ENCODE peak calls at places on chromosomes 3 and 15, in five cellular contexts. N is ovary, I is ascending aorta, M is endodermal cell, H is neural progenitor cell. C is an unnamed sample.

GRCh38 chr3:1892459-1892858 is 206.2 kb upstream of the CNTN4 start:
- DNase-seq in N (no peak), I (no peak), M (no peak), H (no peak), C (no peak)

GRCh38 chr15:38614621-38615020 is 50.0 kb upstream of the RASGRP1 start:
- DNase-seq in N (no peak), I (no peak), M (no peak), H (no peak), C (no peak)

GRCh38 chr3:162138509-162138908 is 641.9 kb downstream of the OTOL1 start:
- DNase-seq in N (no peak), I (no peak), M (no peak), H (no peak), C (peak; percentile 32)

GRCh38 chr3:142348460-142348859 is 99.4 kb downstream of the XRN1 start:
- DNase-seq in N (no peak), I (no peak), M (no peak), H (no peak), C (no peak)

GRCh38 chr3:141235661-141236171 is 4.1 kb downstream of the PXYLP1 start:
- DNase-seq in N (no peak), I (no peak), M (no peak), H (no peak), C (no peak)

GRCh38 chr15:29276366-29276765 is 6.7 kb upstream of the NSMCE3 start:
- DNase-seq in N (no peak), I (no peak), M (no peak), H (no peak), C (no peak)

GRCh38 chr15:76376816-76377215 is 40.2 kb downstream of the ISL2 start:
- DNase-seq in N (no peak), I (no peak), M (no peak), H (no peak), C (no peak)

GRCh38 chr3:98171066-98171465 is 4.6 kb downstream of the OR5H15 start:
- DNase-seq in N (no peak), I (no peak), M (no peak), H (no peak), C (no peak)

GRCh38 chr3:107911337-107912000 is 179.4 kb downstream of the CD47 start:
- DNase-seq in N (no peak), I (no peak), M (no peak), H (no peak), C (no peak)

GRCh38 chr3:7385635-7386034 is 524.7 kb downstream of the GRM7 start:
- DNase-seq in N (no peak), I (no peak), M (no peak), H (no peak), C (no peak)

DNA sequence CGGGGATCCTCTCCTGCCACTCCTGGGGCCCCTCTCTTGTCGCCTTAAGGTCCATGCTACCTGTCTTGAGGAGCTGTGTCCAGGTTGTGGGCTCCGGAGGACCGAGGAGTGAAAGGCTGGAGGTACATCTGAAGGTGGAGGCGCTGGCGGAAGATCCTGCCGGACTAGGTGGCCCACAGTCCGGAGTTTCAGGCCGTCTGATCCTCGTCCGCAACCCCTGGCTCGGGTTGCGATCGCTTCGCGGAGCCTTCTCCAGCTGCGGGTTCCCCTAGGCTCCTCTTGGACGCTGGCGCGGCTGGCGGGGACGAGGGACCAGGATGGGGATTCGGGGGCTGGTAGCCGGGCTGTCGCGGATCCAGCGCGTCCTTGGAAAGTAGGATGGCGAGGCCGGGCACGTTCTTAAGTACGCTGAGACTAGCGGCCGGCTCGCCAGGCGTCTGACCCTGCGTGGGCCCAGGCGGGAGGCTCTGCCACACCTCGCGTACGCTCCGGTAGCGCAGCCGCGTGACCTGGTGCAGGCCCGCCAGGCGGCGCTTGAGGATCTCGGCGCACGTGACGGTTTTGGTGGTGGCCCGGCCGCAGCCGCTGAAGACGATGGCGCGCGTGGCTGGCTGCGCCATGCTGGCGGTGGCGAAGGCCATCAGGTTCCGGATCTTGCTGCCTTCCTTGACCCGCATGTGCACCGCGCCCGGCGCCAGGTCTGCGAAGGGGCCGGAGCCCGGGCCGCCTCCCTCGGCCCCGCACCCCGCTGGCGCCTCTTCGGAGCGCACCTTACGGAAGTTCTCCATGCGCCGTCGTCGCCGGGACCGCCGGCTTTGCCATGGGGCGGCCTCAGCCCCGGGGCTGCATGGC is 550 bp downstream of the RPP25 start:
- DNase-seq in N (peak; percentile 81), I (no peak), M (peak; percentile 86), H (peak; percentile 86), C (peak; percentile 80)
- TF ChIP-seq CTCF in N (peak; percentile 74), I (peak; percentile 52), M (peak; percentile 66), H (peak; percentile 55), C (peak; percentile 51)

DNA sequence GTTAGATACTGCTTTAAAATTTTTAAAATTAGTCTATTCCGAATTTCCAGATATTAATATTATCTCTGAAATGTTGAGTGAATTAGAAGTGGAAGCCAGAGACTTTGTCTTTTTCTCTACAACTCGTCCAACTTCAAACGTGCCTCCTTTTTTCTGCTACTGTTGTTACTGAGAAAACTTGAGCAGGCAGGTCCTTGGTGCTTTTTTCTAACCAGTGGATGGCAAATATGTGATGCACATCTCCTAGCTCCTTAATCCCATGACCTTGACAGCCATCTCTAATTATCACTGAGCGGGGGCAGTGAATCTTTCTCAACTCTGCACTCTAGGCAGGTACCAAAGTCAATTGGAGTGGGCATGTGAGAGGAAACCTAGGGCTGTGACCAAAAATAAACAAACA is 50.7 kb downstream of the FNDC3B start:
- DNase-seq in N (no peak), I (no peak), M (no peak), H (no peak), C (no peak)
- H3K4me1 ChIP-seq in N (peaks cover 9% of the 10 kb centered on the region), I (peaks cover 20% of the 10 kb centered on the region), M (peaks cover 2% of the 10 kb centered on the region), H (no peaks in the 10 kb centered on the region), C (peaks cover 62% of the 10 kb centered on the region)

GRCh38 chr15:40871749-40872617 is 2.1 kb downstream of the RHOV start:
- DNase-seq in N (no peak), I (no peak), M (peak; percentile 90), H (no peak), C (no peak)
- TF ChIP-seq CTCF in N (no peak), I (no peak), M (no peak), H (no peak), C (no peak)

GRCh38 chr3:34020221-34020620 is 221.8 kb downstream of the PDCD6IP start:
- DNase-seq in N (no peak), I (no peak), M (no peak), H (no peak), C (no peak)

GRCh38 chr3:34019158-34019557 is 220.7 kb downstream of the PDCD6IP start:
- DNase-seq in N (no peak), I (no peak), M (no peak), H (no peak), C (no peak)

GRCh38 chr3:34024447-34025240 is 226.2 kb downstream of the PDCD6IP start:
- DNase-seq in N (no peak), I (no peak), M (no peak), H (no peak), C (no peak)

GRCh38 chr3:34020761-34021635 is 222.6 kb downstream of the PDCD6IP start:
- DNase-seq in N (no peak), I (no peak), M (no peak), H (no peak), C (no peak)

DNA sequence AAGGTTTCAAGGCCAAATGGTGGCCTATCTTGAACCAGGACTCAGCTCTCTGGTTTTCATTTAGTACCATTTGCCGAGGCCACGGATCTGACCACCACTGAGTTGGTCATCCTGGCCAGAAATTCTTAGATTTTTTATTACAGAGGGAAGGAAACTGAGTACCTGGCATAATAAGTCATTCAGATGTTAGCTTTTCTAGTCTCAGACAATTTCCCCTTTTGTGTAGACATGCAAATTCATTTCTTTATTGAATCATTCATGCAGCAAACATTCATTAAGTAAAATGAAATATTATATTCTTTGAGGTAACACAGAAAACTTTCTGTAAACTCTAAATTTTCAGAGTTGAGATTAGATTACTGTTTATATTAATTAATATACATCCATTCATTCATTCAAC is 223.7 kb downstream of the PDCD6IP start:
- DNase-seq in N (no peak), I (no peak), M (no peak), H (no peak), C (no peak)
- H3K4me1 ChIP-seq in N (no peaks in the 10 kb centered on the region), I (no peaks in the 10 kb centered on the region), M (peaks cover 18% of the 10 kb centered on the region), H (no peaks in the 10 kb centered on the region), C (no peaks in the 10 kb centered on the region)

GRCh38 chr15:45378149-45378912 is at the start of gene GATM:
- DNase-seq in N (peak; percentile 85), I (peak; percentile 43), M (peak; percentile 91), H (peak; percentile 90), C (peak; percentile 74)
- TF ChIP-seq CTCF in N (peak; percentile 69), I (peak; percentile 49), M (peak; percentile 69), H (peak; percentile 47), C (peak; percentile 51)

GRCh38 chr3:171883257-171883892 is 40.2 kb downstream of the TMEM212 start:
- DNase-seq in N (no peak), I (no peak), M (no peak), H (no peak), C (no peak)
- H3K4me1 ChIP-seq in N (peaks cover 4% of the 10 kb centered on the region), I (peaks cover 6% of the 10 kb centered on the region), M (no peaks in the 10 kb centered on the region), H (peaks cover 31% of the 10 kb centered on the region), C (no peaks in the 10 kb centered on the region)

GRCh38 chr3:157541506-157542236 is 38.5 kb upstream of the VEPH1 start:
- DNase-seq in N (no peak), I (no peak), M (no peak), H (no peak), C (no peak)
- TF ChIP-seq CTCF in N (no peak), I (no peak), M (no peak), H (no peak), C (no peak)

DNA sequence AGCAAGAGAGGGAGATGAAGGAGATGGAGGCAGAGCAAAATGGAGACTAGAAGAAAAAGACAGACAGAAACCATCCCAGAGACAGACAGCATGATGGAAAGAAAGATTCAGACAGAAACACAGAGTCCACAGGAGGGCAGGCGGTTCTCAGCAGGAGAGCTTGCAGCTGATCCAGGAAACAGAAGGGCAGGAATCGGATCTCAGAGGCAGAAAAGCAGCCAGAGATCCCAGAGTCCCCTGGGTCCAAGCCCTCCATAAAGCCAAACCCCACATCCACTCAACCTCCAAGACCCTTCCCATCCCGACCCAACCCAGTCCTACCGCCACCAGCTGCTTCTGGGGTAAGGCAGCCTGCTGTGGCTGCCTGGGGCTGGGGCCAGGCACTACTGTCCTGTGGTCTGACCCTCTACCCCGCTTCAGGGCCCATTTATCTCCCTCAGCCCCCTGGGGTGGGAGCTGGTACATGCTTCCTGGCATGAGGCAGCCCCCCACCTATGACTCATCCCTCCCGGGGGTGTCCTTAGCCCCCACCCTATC is at the start of gene UCN2:
- DNase-seq in N (no peak), I (no peak), M (peak; percentile 55), H (no peak), C (no peak)
- H3K4me1 ChIP-seq in N (peaks cover 7% of the 10 kb centered on the region), I (peaks cover 21% of the 10 kb centered on the region), M (peaks cover 5% of the 10 kb centered on the region), H (peaks cover 33% of the 10 kb centered on the region), C (peaks cover 28% of the 10 kb centered on the region)

DNA sequence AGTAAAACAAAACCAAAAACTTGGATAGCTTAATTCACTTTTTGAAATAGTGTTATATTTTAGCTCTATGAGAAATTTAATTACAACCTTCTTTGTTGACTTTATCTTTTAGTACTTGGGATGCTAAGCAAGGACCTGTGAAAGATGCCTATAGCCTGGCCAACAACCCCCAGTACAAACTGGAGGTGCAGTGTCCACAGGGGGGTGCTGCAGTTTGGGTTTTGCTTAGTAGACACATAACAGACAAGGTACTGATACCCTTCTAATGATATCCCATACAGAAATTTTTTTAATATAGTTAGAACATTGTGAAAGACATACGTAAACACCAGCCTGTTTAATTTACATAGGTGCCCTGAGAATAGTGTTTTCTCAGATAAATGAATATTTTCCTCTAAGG is 35.3 kb downstream of the CAPN7 start:
- DNase-seq in N (peak; percentile 69), I (no peak), M (peak; percentile 74), H (peak; percentile 45), C (no peak)
- TF ChIP-seq CTCF in N (peak; percentile 40), I (peak; percentile 28), M (peak; percentile 66), H (peak; percentile 54), C (peak; percentile 32)